ENCODE peak calls at places on chromosome 4, in ten cellular contexts. N is heart right ventricle; C is psoas muscle; K is Caco-2; X is BE2C; L is CD8-positive, alpha-beta memory T cell; S is GM12878; R is CD4-positive, CD25-positive, alpha-beta regulatory T cell; B is pancreas; E is SK-N-SH. U is an unnamed sample.
A peak's percentile ranks its signal among the peaks of the same experiment; 100 is the strongest.

GRCh38 chr4:110487873-110488272 is 11.9 kb downstream of the ENPEP start:
- DNase-seq in N (no peak), C (no peak), K (peak; percentile 15), X (no peak), L (no peak), S (no peak), R (no peak), B (no peak), E (no peak), U (no peak)

GRCh38 chr4:149512489-149512888 is 303.2 kb downstream of the IQCM start:
- DNase-seq in N (no peak), C (no peak), K (no peak), X (no peak), L (no peak), S (no peak), R (no peak), B (no peak), E (no peak), U (no peak)

GRCh38 chr4:13942936-13943335 is 315.4 kb upstream of the BOD1L1 start:
- DNase-seq in N (no peak), C (no peak), K (no peak), X (no peak), L (no peak), S (no peak), R (no peak), B (no peak), E (no peak), U (no peak)

GRCh38 chr4:5710065-5710961 is 688 bp upstream of the EVC start:
- DNase-seq in N (no peak), C (no peak), K (no peak), X (no peak), L (no peak), S (no peak), R (no peak), B (no peak), E (peak; percentile 75), U (no peak)

GRCh38 chr4:82240410-82240809 is 133.4 kb downstream of the HNRNPD start:
- DNase-seq in N (no peak), C (no peak), K (no peak), X (no peak), L (no peak), S (no peak), R (no peak), B (no peak), E (no peak), U (no peak)

GRCh38 chr4:56958111-56958517 is 19.3 kb downstream of the NOA1 start:
- DNase-seq in N (peak; percentile 76), C (peak; percentile 92), K (no peak), X (peak; percentile 19), L (no peak), S (no peak), R (no peak), B (no peak), E (no peak), U (peak; percentile 74)

GRCh38 chr4:168631241-168632151 is 134.6 kb downstream of the PALLD start:
- DNase-seq in N (peak; percentile 75), C (peak; percentile 82), K (peak; percentile 69), X (peak; percentile 81), L (no peak), S (no peak), R (no peak), B (peak; percentile 73), E (peak; percentile 87), U (peak; percentile 65)

GRCh38 chr4:1834047-1834769 is 21.7 kb downstream of the LETM1 start:
- DNase-seq in N (no peak), C (no peak), K (no peak), X (no peak), L (no peak), S (peak; percentile 55), R (no peak), B (no peak), E (no peak), U (no peak)

DNA sequence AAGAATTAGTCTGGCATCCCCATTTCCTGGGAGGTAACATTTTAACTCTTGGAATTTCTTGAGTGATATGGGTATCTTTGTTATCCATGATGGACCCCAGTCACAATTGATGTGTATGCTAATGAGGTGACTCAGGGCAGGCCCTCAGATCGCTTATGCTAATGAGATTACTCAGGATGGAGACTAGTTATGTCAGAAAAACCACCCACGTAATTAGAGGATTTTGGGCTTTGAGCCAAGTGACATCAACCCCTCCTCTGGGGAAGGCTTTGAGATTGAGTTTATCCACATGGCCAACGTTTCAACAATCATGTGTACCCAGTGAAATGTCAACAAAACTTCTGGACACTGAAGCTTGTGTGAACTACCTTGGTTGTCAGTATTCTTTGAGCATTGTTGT is 772.7 kb downstream of the STPG2 start:
- DNase-seq in N (no peak), C (no peak), K (no peak), X (peak; percentile 37), L (no peak), S (no peak), R (no peak), B (no peak), E (no peak), U (no peak)
- H3K4me1 ChIP-seq in N (no peaks in the 10 kb centered on the region), C (no peaks in the 10 kb centered on the region), K (no peaks in the 10 kb centered on the region), X (no peaks in the 10 kb centered on the region), L (no peaks in the 10 kb centered on the region), S (no peaks in the 10 kb centered on the region), R (no peaks in the 10 kb centered on the region), B (no peaks in the 10 kb centered on the region), E (no peaks in the 10 kb centered on the region), U (no peaks in the 10 kb centered on the region)

DNA sequence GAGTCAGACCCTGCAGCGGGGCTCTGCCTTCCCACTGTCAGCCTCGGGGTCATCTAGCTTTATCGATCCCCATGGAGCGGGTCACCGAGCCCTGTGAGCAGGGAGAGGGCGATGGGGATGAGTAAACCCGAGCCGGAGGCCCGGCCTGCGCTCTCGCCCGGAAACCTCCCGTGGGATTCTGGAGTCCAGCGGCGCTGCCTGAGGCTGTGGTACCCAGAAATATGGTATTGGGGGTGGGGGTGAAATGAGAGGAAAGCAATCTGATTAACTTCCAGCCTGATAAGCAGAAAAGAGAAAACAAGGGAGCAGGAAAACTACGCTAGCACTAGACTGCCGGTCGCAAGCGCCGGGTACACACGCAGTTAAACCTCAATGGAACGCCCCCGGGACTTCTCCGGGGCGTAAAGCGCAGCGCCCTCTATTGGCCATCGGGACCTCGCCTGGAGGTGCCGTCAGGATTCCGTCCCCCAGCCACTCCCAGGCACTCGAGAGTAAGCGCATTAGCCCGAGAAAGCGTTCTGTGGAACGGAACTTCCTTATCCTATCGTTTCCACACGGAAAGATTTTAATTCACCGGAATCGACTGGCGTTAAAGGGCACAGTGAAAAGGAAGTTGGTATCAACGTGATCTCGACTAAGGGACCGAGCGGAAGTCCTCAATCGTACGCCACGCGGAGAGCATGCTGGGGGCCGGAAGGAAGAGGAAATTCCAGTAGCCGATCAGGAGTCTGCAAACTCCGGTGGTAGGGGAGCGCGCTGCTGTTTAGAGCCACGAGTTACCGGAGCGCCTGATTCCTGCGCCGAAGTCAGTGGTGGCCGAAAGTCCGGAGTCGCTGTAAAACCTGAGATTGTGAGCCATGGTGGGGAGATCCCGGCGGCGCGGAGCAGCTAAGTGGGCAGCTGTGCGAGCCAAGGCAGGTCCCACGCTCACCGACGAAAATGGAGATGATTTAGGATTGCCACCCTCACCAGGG is at the start of gene UTP3:
- DNase-seq in N (peak; percentile 95), C (peak; percentile 98), K (peak; percentile 94), X (peak; percentile 96), L (peak; percentile 94), S (peak; percentile 95), R (peak; percentile 81), B (peak; percentile 95), E (peak; percentile 87), U (peak; percentile 92)
- H3K4me1 ChIP-seq in N (peaks cover 38% of the 10 kb centered on the region), C (peaks cover 36% of the 10 kb centered on the region), K (peaks cover 6% of the 10 kb centered on the region), X (no peaks in the 10 kb centered on the region), L (peaks cover 17% of the 10 kb centered on the region), S (peaks cover 3% of the 10 kb centered on the region), R (peaks cover 23% of the 10 kb centered on the region), B (peaks cover 17% of the 10 kb centered on the region), E (peaks cover 13% of the 10 kb centered on the region), U (no peaks in the 10 kb centered on the region)

GRCh38 chr4:41150401-41150800 is 63.9 kb downstream of the APBB2 start:
- DNase-seq in N (no peak), C (no peak), K (no peak), X (no peak), L (no peak), S (no peak), R (no peak), B (no peak), E (no peak), U (no peak)

GRCh38 chr4:41146716-41147506 is 67.4 kb downstream of the APBB2 start:
- DNase-seq in N (no peak), C (peak; percentile 56), K (no peak), X (no peak), L (no peak), S (no peak), R (no peak), B (no peak), E (no peak), U (no peak)

GRCh38 chr4:41145571-41146078 is 68.7 kb downstream of the APBB2 start:
- DNase-seq in N (no peak), C (no peak), K (no peak), X (no peak), L (no peak), S (peak; percentile 31), R (no peak), B (no peak), E (no peak), U (no peak)

GRCh38 chr4:41146196-41146595 is 68.1 kb downstream of the APBB2 start:
- DNase-seq in N (no peak), C (no peak), K (no peak), X (no peak), L (no peak), S (no peak), R (no peak), B (no peak), E (no peak), U (no peak)

GRCh38 chr4:41148292-41148691 is 66.0 kb downstream of the APBB2 start:
- DNase-seq in N (no peak), C (no peak), K (no peak), X (no peak), L (no peak), S (no peak), R (no peak), B (no peak), E (no peak), U (no peak)
- H3K4me1 ChIP-seq in N (peaks cover 51% of the 10 kb centered on the region), C (peaks cover 23% of the 10 kb centered on the region), K (peaks cover 43% of the 10 kb centered on the region), X (no peaks in the 10 kb centered on the region), L (no peaks in the 10 kb centered on the region), S (peaks cover 22% of the 10 kb centered on the region), R (no peaks in the 10 kb centered on the region), B (no peaks in the 10 kb centered on the region), E (peaks cover 8% of the 10 kb centered on the region), U (no peaks in the 10 kb centered on the region)

GRCh38 chr4:40300371-40301162 is 34.6 kb upstream of the CHRNA9 start:
- DNase-seq in N (no peak), C (no peak), K (no peak), X (no peak), L (no peak), S (no peak), R (no peak), B (no peak), E (no peak), U (no peak)

GRCh38 chr4:40295572-40295971 is 39.6 kb upstream of the CHRNA9 start:
- DNase-seq in N (no peak), C (no peak), K (no peak), X (no peak), L (no peak), S (no peak), R (no peak), B (no peak), E (no peak), U (no peak)

GRCh38 chr4:40299704-40300336 is 35.3 kb upstream of the CHRNA9 start:
- DNase-seq in N (no peak), C (no peak), K (no peak), X (no peak), L (no peak), S (no peak), R (no peak), B (no peak), E (no peak), U (no peak)

GRCh38 chr4:40301592-40301991 is 33.5 kb upstream of the CHRNA9 start:
- DNase-seq in N (no peak), C (no peak), K (no peak), X (no peak), L (peak; percentile 87), S (peak; percentile 85), R (peak; percentile 66), B (no peak), E (no peak), U (no peak)

DNA sequence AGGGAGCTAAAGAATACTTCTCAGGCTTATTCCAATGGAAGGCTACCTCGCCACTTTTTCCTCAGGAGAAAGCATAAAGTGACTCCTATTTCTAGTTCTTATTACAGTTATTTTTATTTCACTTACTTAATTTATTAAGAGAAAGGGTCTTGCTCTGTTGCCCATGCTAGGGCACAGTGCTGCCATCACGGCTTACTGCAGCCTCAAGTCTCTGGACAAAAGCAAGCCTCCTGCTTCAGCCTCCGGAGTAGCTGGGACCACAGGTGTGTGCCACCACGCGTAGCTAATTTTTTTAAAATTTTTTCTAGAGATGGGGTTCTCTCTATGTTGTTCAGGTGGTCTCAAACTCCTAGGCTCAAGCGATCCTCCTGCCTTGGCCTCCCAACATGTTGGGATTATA is 36.0 kb upstream of the CHRNA9 start:
- DNase-seq in N (no peak), C (no peak), K (no peak), X (no peak), L (no peak), S (no peak), R (no peak), B (no peak), E (no peak), U (no peak)
- H3K4me1 ChIP-seq in N (no peaks in the 10 kb centered on the region), C (no peaks in the 10 kb centered on the region), K (peaks cover 8% of the 10 kb centered on the region), X (no peaks in the 10 kb centered on the region), L (peaks cover 68% of the 10 kb centered on the region), S (peaks cover 32% of the 10 kb centered on the region), R (peaks cover 72% of the 10 kb centered on the region), B (no peaks in the 10 kb centered on the region), E (no peaks in the 10 kb centered on the region), U (no peaks in the 10 kb centered on the region)